ENCODE peak calls at places on chromosomes 3 and 15, in four cellular contexts. V is nucleus accumbens, M is hippocampal formation, P is sciatic nerve. G is an unnamed sample.

GRCh38 chr3:192364296-192364695 is 363.0 kb downstream of the FGF12 start:
- DNase-seq in M (no peak), P (no peak), V (no peak), G (no peak)

GRCh38 chr15:58597943-58598828 is 151.3 kb downstream of the ADAM10 start:
- DNase-seq in M (no peak), P (no peak), V (no peak), G (no peak)

GRCh38 chr3:12425850-12426579 is 58.3 kb upstream of the TSEN2 start:
- DNase-seq in P (no peak), M (no peak), V (no peak), G (no peak)

GRCh38 chr3:20648294-20648693 is 462.3 kb upstream of the SGO1 start:
- DNase-seq in M (no peak), P (no peak), V (no peak), G (no peak)

GRCh38 chr15:50871832-50872231 is 36.7 kb upstream of the AP4E1 start:
- DNase-seq in M (no peak), P (no peak), V (no peak), G (no peak)

GRCh38 chr15:58932791-58933310 is 628 bp downstream of the SLTM start:
- DNase-seq in M (peak; percentile 44), P (no peak), V (peak; percentile 53), G (no peak)

GRCh38 chr15:92618121-92618520 is 37.5 kb downstream of the FAM174B start:
- DNase-seq in M (no peak), V (no peak), P (peak; percentile 50), G (no peak)

GRCh38 chr15:97961067-97961954 is 808 bp downstream of the ARRDC4 start:
- DNase-seq in P (peak; percentile 69), M (no peak), V (no peak), G (peak; percentile 3)

GRCh38 chr3:187292186-187292585 is 649 bp upstream of the MASP1 start:
- DNase-seq in P (no peak), V (no peak), M (no peak), G (no peak)

GRCh38 chr15:65194826-65195541 is 9.8 kb upstream of the CLPX start:
- DNase-seq in M (no peak), P (no peak), V (no peak), G (no peak)

GRCh38 chr3:134331811-134332199 is 42.4 kb downstream of the AMOTL2 start:
- DNase-seq in V (no peak), M (no peak), P (peak; percentile 12), G (no peak)

GRCh38 chr3:43248194-43248593 is 38.1 kb upstream of the SNRK start:
- DNase-seq in M (no peak), P (no peak), V (no peak), G (no peak)

GRCh38 chr3:71371282-71371681 is 212.2 kb downstream of the FOXP1 start:
- DNase-seq in V (no peak), M (no peak), P (no peak), G (no peak)

GRCh38 chr3:161273589-161274218 is 52.6 kb downstream of the NMD3 start:
- DNase-seq in V (no peak), M (no peak), P (no peak), G (no peak)

GRCh38 chr15:23686466-23687142 is 501 bp downstream of the NDN start:
- DNase-seq in M (no peak), V (no peak), P (no peak), G (no peak)

GRCh38 chr3:40427045-40427669 is 30.0 kb upstream of the RPL14 start:
- DNase-seq in P (no peak), V (no peak), M (no peak), G (no peak)

GRCh38 chr3:31479431-31479830 is 53.3 kb upstream of the STT3B start:
- DNase-seq in M (no peak), V (no peak), P (no peak), G (no peak)

GRCh38 chr3:149512073-149512782 is 37.7 kb downstream of the TM4SF4 start:
- DNase-seq in P (peak; percentile 73), M (peak; percentile 48), V (peak; percentile 36), G (peak; percentile 32)

GRCh38 chr15:101024709-101025108 is 105.6 kb downstream of the LRRK1 start:
- DNase-seq in V (no peak), M (no peak), P (peak; percentile 59), G (no peak)

GRCh38 chr15:75578206-75578947 is 738 bp downstream of the PTPN9 start:
- DNase-seq in M (peak; percentile 45), V (no peak), P (no peak), G (no peak)

GRCh38 chr15:28890711-28891495 is 5.1 kb downstream of the APBA2 start:
- DNase-seq in V (no peak), M (no peak), P (no peak), G (no peak)

GRCh38 chr3:171088496-171088895 is 62.0 kb upstream of the SLC2A2 start:
- DNase-seq in P (no peak), M (no peak), V (no peak), G (no peak)

GRCh38 chr3:51388286-51389029 is 2.6 kb upstream of the RBM15B start:
- DNase-seq in V (no peak), P (no peak), M (no peak), G (no peak)

GRCh38 chr3:53844262-53845102 is 1.7 kb downstream of the CHDH start:
- DNase-seq in V (no peak), M (peak; percentile 30), P (no peak), G (peak; percentile 38)

GRCh38 chr15:92883643-92884458 is 16.3 kb upstream of the CHD2 start:
- DNase-seq in M (no peak), V (no peak), P (no peak), G (no peak)

GRCh38 chr15:35481992-35482391 is 64.0 kb downstream of the DPH6 start:
- DNase-seq in P (no peak), V (no peak), M (no peak), G (no peak)